ENCODE peak calls at places on chromosome X, in eight cellular contexts. F is M059J; B is upper lobe of left lung; U is activated CD4-positive, alpha-beta T cell treated with anti-CD3 and anti-CD28 coated beads for 4 hours; T is effector memory CD4-positive, alpha-beta T cell; Z is spleen; Q is effector memory CD8-positive, alpha-beta T cell; S is cardiac muscle cell. K is an unnamed sample.
A peak's percentile ranks its signal among the peaks of the same experiment; 100 is the strongest.

GRCh38 chrX:134246282-134246681 is 9.3 kb downstream of the CCDC160 start:
- DNase-seq in F (peak; percentile 36), B (no peak), U (no peak), T (no peak), Z (no peak), Q (no peak), S (no peak), K (no peak)

GRCh38 chrX:38313190-38313589 is 14.1 kb downstream of the RPGR start:
- DNase-seq in F (peak; percentile 33), B (no peak), U (no peak), T (no peak), Z (no peak), Q (no peak), S (no peak), K (no peak)

GRCh38 chrX:86460760-86461159 is 312.5 kb downstream of the DACH2 start:
- DNase-seq in F (no peak), B (no peak), U (no peak), T (no peak), Z (no peak), Q (no peak), S (no peak), K (no peak)

GRCh38 chrX:44282753-44283152 is 60.7 kb downstream of the EFHC2 start:
- DNase-seq in F (no peak), B (peak; percentile 12), U (no peak), T (no peak), Z (no peak), Q (no peak), S (no peak), K (no peak)

GRCh38 chrX:148601034-148601433 is 100.6 kb downstream of the AFF2 start:
- DNase-seq in F (no peak), B (no peak), U (no peak), T (no peak), Z (no peak), Q (no peak), S (no peak), K (no peak)

GRCh38 chrX:83845397-83845796 is 15.5 kb upstream of the CYLC1 start:
- DNase-seq in F (peak; percentile 4), B (no peak), U (no peak), T (no peak), Z (no peak), Q (no peak), S (peak; percentile 57), K (peak; percentile 1)

GRCh38 chrX:17923546-17923945 is 62.4 kb upstream of the RAI2 start:
- DNase-seq in F (no peak), B (no peak), U (no peak), T (no peak), Z (no peak), Q (no peak), S (no peak), K (no peak)

GRCh38 chrX:48957477-48957826 is at the start of gene OTUD5:
- DNase-seq in F (no peak), B (peak; percentile 92), U (peak; percentile 69), T (peak; percentile 67), Z (peak; percentile 93), Q (peak; percentile 66), S (no peak), K (no peak)

GRCh38 chrX:135315864-135316263 is 6.6 kb downstream of the ETDC start:
- DNase-seq in F (no peak), B (no peak), U (no peak), T (no peak), Z (no peak), Q (no peak), S (no peak), K (no peak)

GRCh38 chrX:84078991-84079390 is 109.0 kb downstream of the RPS6KA6 start:
- DNase-seq in F (no peak), B (no peak), U (no peak), T (no peak), Z (no peak), Q (no peak), S (no peak), K (no peak)

GRCh38 chrX:136147320-136147901 is at the start of gene FHL1:
- DNase-seq in F (peak; percentile 50), B (peak; percentile 94), U (peak; percentile 65), T (peak; percentile 58), Z (peak; percentile 86), Q (peak; percentile 23), S (peak; percentile 62), K (peak; percentile 32)

GRCh38 chrX:115372026-115372610 is 82.6 kb downstream of the LUZP4 start:
- DNase-seq in F (peak; percentile 90), B (no peak), U (no peak), T (no peak), Z (no peak), Q (no peak), S (peak; percentile 47), K (peak; percentile 68)

GRCh38 chrX:48961585-48962091 is 4.2 kb upstream of the OTUD5 start:
- DNase-seq in F (no peak), B (no peak), U (no peak), T (no peak), Z (no peak), Q (no peak), S (peak; percentile 58), K (peak; percentile 24)

GRCh38 chrX:2967998-2968909 is 38.1 kb upstream of the ARSH start:
- DNase-seq in F (peak; percentile 79), B (no peak), U (no peak), T (no peak), Z (no peak), Q (no peak), S (no peak), K (peak; percentile 5)

GRCh38 chrX:86133761-86134160 is 14.5 kb upstream of the DACH2 start:
- DNase-seq in F (peak; percentile 1), B (no peak), U (no peak), T (no peak), Z (no peak), Q (no peak), S (peak; percentile 14), K (peak; percentile 4)

GRCh38 chrX:43939187-43939926 is 33.8 kb downstream of the NDP start:
- DNase-seq in F (peak; percentile 16), B (no peak), U (no peak), T (no peak), Z (no peak), Q (no peak), S (no peak), K (no peak)

GRCh38 chrX:68132749-68133148 is 300.5 kb downstream of the OPHN1 start:
- DNase-seq in F (no peak), B (peak; percentile 44), U (no peak), T (no peak), Z (peak; percentile 47), Q (no peak), S (no peak), K (no peak)

GRCh38 chrX:1224954-1225353 is 12.5 kb upstream of the CRLF2 start:
- DNase-seq in F (no peak), B (no peak), U (no peak), T (no peak), Z (no peak), Q (no peak), S (no peak), K (no peak)

GRCh38 chrX:1751781-1752180 is 136.9 kb downstream of the ASMT start:
- DNase-seq in F (peak; percentile 82), B (no peak), U (no peak), T (no peak), Z (no peak), Q (no peak), S (no peak), K (no peak)

GRCh38 chrX:16022580-16023170 is 100.7 kb upstream of the GRPR start:
- DNase-seq in F (peak; percentile 75), B (no peak), U (no peak), T (no peak), Z (no peak), Q (no peak), S (no peak), K (peak; percentile 61)

GRCh38 chrX:141642979-141643378 is 53.5 kb downstream of the SPANXA2 start:
- DNase-seq in F (peak; percentile 72), B (no peak), U (no peak), T (no peak), Z (no peak), Q (no peak), S (peak; percentile 9), K (no peak)

GRCh38 chrX:124829930-124830329 is 483.6 kb downstream of the SH2D1A start:
- DNase-seq in F (no peak), B (no peak), U (no peak), T (no peak), Z (no peak), Q (no peak), S (no peak), K (no peak)

GRCh38 chrX:104972737-104973136 is 247.8 kb downstream of the TEX13A start:
- DNase-seq in F (no peak), B (no peak), U (no peak), T (no peak), Z (no peak), Q (no peak), S (no peak), K (no peak)